ENCODE peak calls at places on chromosomes 11 and 22, in six cellular contexts. D, K, P, C, J and R are unnamed samples.

GRCh38 chr11:17897495-17897894 is 115.4 kb downstream of the SERGEF start:
- DNase-seq in D (no peak), K (no peak), P (no peak), C (no peak), J (peak; percentile 49), R (no peak)

GRCh38 chr11:63445720-63446119 is 45.2 kb downstream of the PLAAT5 start:
- DNase-seq in D (peak; percentile 42), K (no peak), P (no peak), C (no peak), J (no peak), R (no peak)

GRCh38 chr11:101706015-101706414 is 122.2 kb upstream of the TRPC6 start:
- DNase-seq in D (peak; percentile 54), K (no peak), P (no peak), C (no peak), J (no peak), R (no peak)

GRCh38 chr11:126124284-126124683 is 61.6 kb upstream of the CDON start:
- DNase-seq in D (peak; percentile 15), K (no peak), P (no peak), C (no peak), J (no peak), R (no peak)

GRCh38 chr11:2447951-2448650 is 3.3 kb downstream of the KCNQ1 start:
- DNase-seq in D (no peak), K (no peak), P (no peak), C (no peak), J (peak; percentile 20), R (no peak)

GRCh38 chr11:121105063-121105480 is 4.0 kb downstream of the TECTA start:
- DNase-seq in D (peak; percentile 13), K (no peak), P (no peak), C (no peak), J (no peak), R (no peak)

GRCh38 chr11:100647861-100648260 is 39.2 kb upstream of the ARHGAP42 start:
- DNase-seq in D (no peak), K (no peak), P (no peak), C (no peak), J (no peak), R (no peak)

GRCh38 chr11:129286813-129287212 is 88.8 kb upstream of the BARX2 start:
- DNase-seq in D (peak; percentile 5), K (no peak), P (no peak), C (no peak), J (no peak), R (no peak)

GRCh38 chr22:46843691-46844297 is 81.3 kb downstream of the TBC1D22A start:
- DNase-seq in D (peak; percentile 45), K (no peak), P (no peak), C (no peak), J (no peak), R (no peak)

GRCh38 chr11:119493712-119494111 is 70.7 kb upstream of the THY1 start:
- DNase-seq in D (peak; percentile 25), K (no peak), P (peak; percentile 70), C (no peak), J (no peak), R (no peak)

GRCh38 chr22:31082606-31083376 is 1.7 kb downstream of the SMTN start:
- DNase-seq in D (peak; percentile 64), K (peak; percentile 74), P (peak; percentile 70), C (peak; percentile 60), J (peak; percentile 58), R (no peak)

GRCh38 chr11:64753380-64754123 is 6.2 kb downstream of the PYGM start:
- DNase-seq in D (no peak), K (no peak), P (peak; percentile 62), C (no peak), J (no peak), R (no peak)

GRCh38 chr22:16917144-16918003 is 90.6 kb downstream of the GAB4 start:
- DNase-seq in D (peak; percentile 15), K (peak; percentile 65), P (peak; percentile 75), C (peak; percentile 57), J (peak; percentile 53), R (peak; percentile 12)

GRCh38 chr11:117495357-117495756 is 167.7 kb downstream of the CEP164 start:
- DNase-seq in D (no peak), K (no peak), P (no peak), C (no peak), J (no peak), R (no peak)

GRCh38 chr11:117019871-117020270 is 78.4 kb downstream of the SIK3 start:
- DNase-seq in D (no peak), K (no peak), P (no peak), C (peak; percentile 21), J (no peak), R (no peak)

GRCh38 chr11:71246559-71246958 is 5.8 kb downstream of the SHANK2 start:
- DNase-seq in D (no peak), K (no peak), P (no peak), C (no peak), J (peak; percentile 3), R (no peak)

GRCh38 chr11:132620423-132620822 is 911.9 kb downstream of the OPCML start:
- DNase-seq in D (no peak), K (no peak), P (no peak), C (no peak), J (no peak), R (no peak)

GRCh38 chr11:134478176-134478575 is 66.1 kb upstream of the B3GAT1 start:
- DNase-seq in D (no peak), K (no peak), P (no peak), C (no peak), J (no peak), R (no peak)

GRCh38 chr22:34800265-34800664 is 265.7 kb upstream of the ISX start:
- DNase-seq in D (no peak), K (no peak), P (no peak), C (no peak), J (no peak), R (no peak)

GRCh38 chr11:10451399-10452116 is 3.5 kb upstream of the AMPD3 start:
- DNase-seq in D (no peak), K (no peak), P (no peak), C (no peak), J (no peak), R (no peak)

GRCh38 chr11:123507043-123507442 is 77.0 kb downstream of the GRAMD1B start:
- DNase-seq in D (peak; percentile 42), K (no peak), P (no peak), C (no peak), J (no peak), R (no peak)

GRCh38 chr11:42049650-42050049 is 590.2 kb upstream of the LRRC4C start:
- DNase-seq in D (no peak), K (no peak), P (no peak), C (no peak), J (no peak), R (no peak)

GRCh38 chr11:91700854-91701253 is 523.8 kb upstream of the FAT3 start:
- DNase-seq in D (no peak), K (no peak), P (no peak), C (no peak), J (no peak), R (no peak)

DNA sequence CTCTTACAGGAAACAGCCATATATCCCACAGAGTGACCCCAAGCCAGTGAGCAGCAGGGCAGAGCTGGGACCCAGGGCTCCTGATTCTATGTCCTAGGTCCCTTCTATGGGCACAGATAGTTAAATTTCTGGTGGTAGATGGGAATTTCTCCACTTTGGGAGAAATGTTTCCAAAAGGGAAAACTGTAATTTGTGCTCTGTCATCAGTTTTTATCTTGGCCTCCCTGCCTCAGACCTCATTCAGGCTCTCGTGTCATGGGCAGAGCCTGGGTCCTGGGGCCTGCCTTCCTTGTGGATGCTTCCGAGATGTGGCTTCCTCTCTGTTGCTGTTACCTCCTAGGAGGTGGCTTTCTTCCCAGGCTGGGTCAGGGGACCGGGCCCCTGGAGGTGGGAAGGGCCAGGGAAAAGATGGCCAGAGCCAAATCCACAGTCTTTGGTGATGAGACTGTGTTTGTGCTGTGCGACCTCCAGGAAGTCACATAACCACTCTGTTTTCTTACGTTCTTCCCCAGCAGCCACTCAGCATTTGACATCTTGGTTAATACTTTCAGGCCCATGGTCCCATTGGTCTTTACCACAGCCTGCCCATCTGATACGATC is 8.6 kb downstream of the LRRC32 start:
- DNase-seq in D (no peak), K (no peak), P (no peak), C (no peak), J (no peak), R (no peak)
- TF ChIP-seq SMC3 in D (no peak), K (no peak), P (no peak), C (no peak), J (no peak), R (no peak)

GRCh38 chr11:80519591-80520258 is 1078.9 kb upstream of the TENM4 start:
- DNase-seq in D (no peak), K (no peak), P (no peak), C (no peak), J (no peak), R (no peak)

GRCh38 chr11:80515097-80515496 is 1074.3 kb upstream of the TENM4 start:
- DNase-seq in D (no peak), K (no peak), P (no peak), C (no peak), J (no peak), R (no peak)
- TF ChIP-seq SMC3 in D (no peak), K (no peak), P (no peak), C (no peak), J (no peak), R (no peak)

GRCh38 chr11:23278121-23278520 is 417.8 kb upstream of the CCDC179 start:
- DNase-seq in D (peak; percentile 81), K (no peak), P (no peak), C (no peak), J (no peak), R (no peak)
- TF ChIP-seq SMC3 in D (no peak), K (no peak), P (no peak), C (no peak), J (no peak), R (no peak)

GRCh38 chr22:45804986-45805325 is 133.3 kb downstream of the ATXN10 start:
- DNase-seq in D (peak; percentile 98), K (peak; percentile 89), P (no peak), C (peak; percentile 4), J (no peak), R (no peak)
- TF ChIP-seq SMC3 in D (no peak), K (no peak), P (no peak), C (no peak), J (no peak), R (no peak)

GRCh38 chr22:43957871-43958270 is 2.6 kb downstream of the SAMM50 start:
- DNase-seq in D (peak; percentile 30), K (peak; percentile 7), P (no peak), C (no peak), J (no peak), R (no peak)
- TF ChIP-seq SMC3 in D (no peak), K (no peak), P (no peak), C (no peak), J (no peak), R (no peak)

GRCh38 chr11:19978668-19979518 is 181.4 kb downstream of the DBX1 start:
- DNase-seq in D (peak; percentile 90), K (peak; percentile 79), P (no peak), C (peak; percentile 88), J (no peak), R (peak; percentile 40)
- TF ChIP-seq SMC3 in D (no peak), K (no peak), P (no peak), C (peak; percentile 31), J (no peak), R (no peak)